ENCODE peak calls at places on chromosome X, in four cellular contexts. E, Z, P and M are unnamed samples.
A peak's percentile ranks its signal among the peaks of the same experiment; 100 is the strongest.

GRCh38 chrX:39724544-39724943 is 373.2 kb downstream of the BCOR start:
- DNase-seq in E (no peak), Z (no peak), P (no peak), M (no peak)

GRCh38 chrX:136616987-136617685 is 30.8 kb upstream of the CD40LG start:
- DNase-seq in E (no peak), Z (no peak), P (no peak), M (no peak)

GRCh38 chrX:112818114-112819012 is 22.3 kb downstream of the AMOT start:
- DNase-seq in E (no peak), Z (no peak), P (no peak), M (no peak)

GRCh38 chrX:42778096-42778495 is at the start of gene PPP1R2C:
- DNase-seq in E (no peak), Z (no peak), P (no peak), M (no peak)

GRCh38 chrX:154654372-154654771 is 993 bp upstream of the CTAG2 start:
- DNase-seq in E (no peak), Z (no peak), P (no peak), M (peak; percentile 1)

GRCh38 chrX:149497626-149498025 is 7.5 kb downstream of the IDS start:
- DNase-seq in E (peak; percentile 67), Z (peak; percentile 25), P (peak; percentile 86), M (no peak)

GRCh38 chrX:38335382-38335781 is 8.1 kb upstream of the RPGR start:
- DNase-seq in E (no peak), Z (no peak), P (peak; percentile 7), M (no peak)

GRCh38 chrX:82412851-82413250 is 1095.2 kb upstream of the POU3F4 start:
- DNase-seq in E (no peak), Z (peak; percentile 12), P (no peak), M (no peak)

GRCh38 chrX:153726286-153727107 is 1.8 kb downstream of the ABCD1 start:
- DNase-seq in E (peak; percentile 52), Z (peak; percentile 53), P (peak; percentile 73), M (peak; percentile 63)

GRCh38 chrX:23749576-23749975 is 6.5 kb upstream of the ACOT9 start:
- DNase-seq in E (no peak), Z (no peak), P (peak; percentile 16), M (no peak)

GRCh38 chrX:115499112-115499805 is 61.7 kb upstream of the PLS3 start:
- DNase-seq in E (no peak), Z (no peak), P (no peak), M (no peak)

GRCh38 chrX:100413231-100413630 is 3.2 kb upstream of the PCDH19 start:
- DNase-seq in E (peak; percentile 48), Z (peak; percentile 67), P (peak; percentile 77), M (peak; percentile 78)

GRCh38 chrX:19543951-19544359 is 28.6 kb upstream of the MAP3K15 start:
- DNase-seq in E (no peak), Z (no peak), P (no peak), M (no peak)

GRCh38 chrX:15497865-15498264 is 2.7 kb upstream of the BMX start:
- DNase-seq in E (peak; percentile 33), Z (peak; percentile 31), P (peak; percentile 36), M (peak; percentile 75)

GRCh38 chrX:15505104-15505503 is 4.5 kb downstream of the BMX start:
- DNase-seq in E (no peak), Z (no peak), P (no peak), M (no peak)

GRCh38 chrX:15498741-15499140 is 1.9 kb upstream of the BMX start:
- DNase-seq in E (no peak), Z (no peak), P (no peak), M (no peak)

GRCh38 chrX:15500497-15500966 is at the start of gene BMX:
- DNase-seq in E (no peak), Z (no peak), P (no peak), M (no peak)

DNA sequence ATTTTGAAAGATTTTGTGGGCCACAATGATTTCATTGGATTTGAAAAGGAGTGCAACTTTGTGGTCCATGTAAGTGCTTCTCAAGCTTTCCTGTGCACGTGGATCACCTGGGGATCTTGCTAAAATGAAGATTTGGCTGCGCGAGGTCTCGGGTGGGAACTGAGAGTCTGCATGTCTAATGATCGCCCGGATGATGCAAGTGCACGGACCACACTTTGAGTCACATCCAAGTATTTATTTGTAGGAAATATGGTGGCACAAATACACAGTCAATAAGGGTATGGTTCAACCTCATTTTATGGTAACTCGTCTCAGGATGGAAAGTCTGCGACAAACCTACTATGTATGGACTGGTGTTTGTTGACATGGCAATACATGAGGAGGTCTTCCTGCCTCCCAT is 899 bp downstream of the BMX start:
- DNase-seq in E (no peak), Z (no peak), P (no peak), M (no peak)
- H3K36me3 ChIP-seq in E (no peaks in the 10 kb centered on the region), Z (no peaks in the 10 kb centered on the region), P (no peaks in the 10 kb centered on the region), M (no peaks in the 10 kb centered on the region)

GRCh38 chrX:127879585-127879984 is 172.6 kb downstream of the ACTRT1 start:
- DNase-seq in E (no peak), Z (no peak), P (no peak), M (no peak)

GRCh38 chrX:127888767-127889166 is 163.4 kb downstream of the ACTRT1 start:
- DNase-seq in E (no peak), Z (no peak), P (no peak), M (no peak)

DNA sequence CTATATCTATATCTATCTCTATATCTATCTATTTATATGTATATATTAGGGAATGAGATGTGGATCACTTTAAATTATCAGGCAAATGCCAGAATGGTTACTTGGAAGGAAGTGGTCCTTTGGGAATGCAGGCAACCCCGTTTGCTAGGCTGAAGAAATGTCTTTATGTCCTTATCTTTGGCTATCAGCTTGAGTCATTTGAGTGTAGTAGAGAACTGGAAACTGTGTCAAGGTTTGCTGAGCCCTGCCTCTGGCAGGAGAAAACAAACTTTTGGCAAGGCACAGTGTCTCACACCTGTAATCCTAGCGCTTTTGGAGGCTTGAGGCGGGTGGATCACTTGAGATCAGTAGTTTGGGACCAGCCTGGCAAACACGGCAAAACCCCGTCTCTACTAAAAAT is 167.3 kb downstream of the ACTRT1 start:
- DNase-seq in E (no peak), Z (no peak), P (no peak), M (no peak)
- H3K4me2 ChIP-seq in E (no peak overlapping the region), Z (no peak overlapping the region), P (no peak overlapping the region), M (no peak overlapping the region)

DNA sequence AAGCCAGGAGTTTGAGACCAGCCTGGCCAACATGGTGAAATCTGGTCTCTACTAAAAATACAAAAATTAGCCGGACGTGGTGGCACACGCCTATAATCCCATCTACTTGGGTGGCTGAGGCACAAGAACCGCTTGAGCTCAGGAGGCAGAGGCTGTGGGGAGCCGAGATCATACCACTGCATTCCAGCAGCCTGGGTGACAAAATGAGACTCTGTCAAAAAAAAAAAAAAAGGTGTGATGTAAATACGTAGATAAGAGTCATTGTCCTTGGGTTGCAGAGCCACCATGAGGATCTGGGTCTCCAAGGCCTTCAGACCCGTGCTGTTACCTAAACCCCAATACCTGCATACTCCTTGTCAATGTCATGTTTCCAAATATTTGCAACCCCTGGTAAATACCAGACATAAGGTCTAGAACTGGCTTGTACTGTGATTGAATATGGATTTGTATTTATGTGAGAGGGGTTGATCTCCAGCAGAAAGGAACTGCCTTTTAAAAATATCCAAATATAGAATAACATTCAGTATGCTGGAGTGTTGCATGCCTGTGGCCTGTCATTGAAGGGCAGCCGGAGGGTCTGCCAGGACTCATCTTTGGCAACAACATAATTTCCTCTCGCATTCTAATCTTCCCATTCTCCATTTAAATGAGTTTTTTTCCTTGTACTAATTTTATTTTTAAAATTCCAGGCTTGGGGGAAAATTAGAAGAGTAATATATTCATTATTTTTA is 40.4 kb downstream of the ATXN3L start:
- DNase-seq in E (no peak), Z (no peak), P (no peak), M (no peak)
- H3K36me3 ChIP-seq in E (no peaks in the 10 kb centered on the region), Z (no peaks in the 10 kb centered on the region), P (no peaks in the 10 kb centered on the region), M (no peaks in the 10 kb centered on the region)

GRCh38 chrX:71996826-71997225 is 86.2 kb downstream of the NHSL2 start:
- DNase-seq in E (no peak), Z (no peak), P (peak; percentile 46), M (no peak)
- H3K4me2 ChIP-seq in E (no peak overlapping the region), Z (no peak overlapping the region), P (no peak overlapping the region), M (no peak overlapping the region)